ENCODE peak calls at places on chromosome X, in four cellular contexts. One of them, this sample, is unnamed. For H3K4me1, the result is how much of the 10 kb centered on the place peaks cover.

GRCh38 chrX:5236096-5236495 is 992.6 kb downstream of the NLGN4X start:
- DNase-seq in SK-N-SH: peak
- DNase-seq in neuronal stem cell: no peak
- DNase-seq in transverse colon: no peak
- DNase-seq in this sample: no peak

GRCh38 chrX:121165930-121166359 is 118.5 kb downstream of the GLUD2 start:
- DNase-seq in SK-N-SH: no peak
- DNase-seq in neuronal stem cell: no peak
- DNase-seq in transverse colon: no peak
- DNase-seq in this sample: no peak

GRCh38 chrX:107493141-107493540 is 43.7 kb downstream of the FRMPD3 start:
- DNase-seq in SK-N-SH: no peak
- DNase-seq in neuronal stem cell: no peak
- DNase-seq in transverse colon: no peak
- DNase-seq in this sample: no peak

GRCh38 chrX:56572975-56573374 is 9.5 kb downstream of the UBQLN2 start:
- DNase-seq in SK-N-SH: no peak
- DNase-seq in neuronal stem cell: no peak
- DNase-seq in transverse colon: no peak
- DNase-seq in this sample: peak

GRCh38 chrX:72347366-72347765 is 41.7 kb upstream of the CITED1 start:
- DNase-seq in SK-N-SH: no peak
- DNase-seq in neuronal stem cell: no peak
- DNase-seq in transverse colon: no peak
- DNase-seq in this sample: no peak

GRCh38 chrX:53262918-53263394 is 18.4 kb downstream of the IQSEC2 start:
- DNase-seq in SK-N-SH: no peak
- DNase-seq in neuronal stem cell: no peak
- DNase-seq in transverse colon: no peak
- DNase-seq in this sample: no peak

GRCh38 chrX:152937236-152937635 is 39.4 kb downstream of the ZNF185 start:
- DNase-seq in SK-N-SH: no peak
- DNase-seq in neuronal stem cell: no peak
- DNase-seq in transverse colon: no peak
- DNase-seq in this sample: no peak

GRCh38 chrX:65534450-65535292 is at the start of gene LAS1L:
- DNase-seq in SK-N-SH: peak
- DNase-seq in neuronal stem cell: peak
- DNase-seq in transverse colon: peak
- DNase-seq in this sample: peak

GRCh38 chrX:10163031-10163430 is 6.3 kb downstream of the CLCN4 start:
- DNase-seq in SK-N-SH: no peak
- DNase-seq in neuronal stem cell: no peak
- DNase-seq in transverse colon: no peak
- DNase-seq in this sample: no peak

GRCh38 chrX:123087326-123087725 is 96.8 kb upstream of the GRIA3 start:
- DNase-seq in SK-N-SH: no peak
- DNase-seq in neuronal stem cell: no peak
- DNase-seq in transverse colon: no peak
- DNase-seq in this sample: no peak

GRCh38 chrX:7116081-7116480 is 31.4 kb upstream of the STS start:
- DNase-seq in SK-N-SH: no peak
- DNase-seq in neuronal stem cell: no peak
- DNase-seq in transverse colon: no peak
- DNase-seq in this sample: no peak

GRCh38 chrX:7117587-7117986 is 29.9 kb upstream of the STS start:
- DNase-seq in SK-N-SH: no peak
- DNase-seq in neuronal stem cell: no peak
- DNase-seq in transverse colon: no peak
- DNase-seq in this sample: no peak

GRCh38 chrX:7120578-7121219 is 26.8 kb upstream of the STS start:
- DNase-seq in SK-N-SH: no peak
- DNase-seq in neuronal stem cell: no peak
- DNase-seq in transverse colon: peak
- DNase-seq in this sample: no peak

GRCh38 chrX:7115557-7115956 is 32.0 kb upstream of the STS start:
- DNase-seq in SK-N-SH: no peak
- DNase-seq in neuronal stem cell: no peak
- DNase-seq in transverse colon: no peak
- DNase-seq in this sample: no peak

DNA sequence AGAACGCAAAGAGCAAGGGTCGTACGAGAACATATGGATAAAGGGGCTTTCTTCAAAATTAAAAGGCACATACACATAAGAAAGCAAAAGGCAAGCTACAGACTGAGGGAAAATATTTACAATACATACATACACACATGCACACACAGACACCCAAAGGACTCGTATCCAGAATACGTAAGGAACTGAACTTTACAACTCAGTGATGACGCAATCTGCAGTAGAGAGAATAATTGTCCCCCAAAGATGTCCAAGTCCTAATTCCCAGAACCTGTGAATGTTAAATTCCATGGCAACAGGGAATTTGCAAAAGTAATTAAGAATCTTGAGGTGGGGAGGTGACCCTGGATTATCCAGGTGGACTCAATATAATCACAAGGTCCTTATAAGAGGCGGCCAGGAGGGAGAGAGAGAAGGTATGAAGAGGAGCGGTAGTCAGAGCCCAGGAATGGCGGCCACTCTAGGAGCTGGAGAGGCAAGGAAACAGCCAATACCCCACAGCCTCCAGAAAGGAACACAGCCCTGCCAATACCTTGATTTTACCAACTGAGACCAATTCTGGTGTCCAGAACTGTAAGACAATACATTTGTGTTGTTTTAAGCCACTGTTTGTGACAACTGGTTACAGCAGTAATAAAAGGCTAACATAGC is 27.5 kb upstream of the STS start:
- DNase-seq in SK-N-SH: no peak
- DNase-seq in neuronal stem cell: no peak
- DNase-seq in transverse colon: no peak
- DNase-seq in this sample: no peak
- H3K4me3 ChIP-seq in SK-N-SH: no peak
- H3K4me3 ChIP-seq in neuronal stem cell: no peak
- H3K4me3 ChIP-seq in transverse colon: no peak
- H3K4me3 ChIP-seq in this sample: no peak

DNA sequence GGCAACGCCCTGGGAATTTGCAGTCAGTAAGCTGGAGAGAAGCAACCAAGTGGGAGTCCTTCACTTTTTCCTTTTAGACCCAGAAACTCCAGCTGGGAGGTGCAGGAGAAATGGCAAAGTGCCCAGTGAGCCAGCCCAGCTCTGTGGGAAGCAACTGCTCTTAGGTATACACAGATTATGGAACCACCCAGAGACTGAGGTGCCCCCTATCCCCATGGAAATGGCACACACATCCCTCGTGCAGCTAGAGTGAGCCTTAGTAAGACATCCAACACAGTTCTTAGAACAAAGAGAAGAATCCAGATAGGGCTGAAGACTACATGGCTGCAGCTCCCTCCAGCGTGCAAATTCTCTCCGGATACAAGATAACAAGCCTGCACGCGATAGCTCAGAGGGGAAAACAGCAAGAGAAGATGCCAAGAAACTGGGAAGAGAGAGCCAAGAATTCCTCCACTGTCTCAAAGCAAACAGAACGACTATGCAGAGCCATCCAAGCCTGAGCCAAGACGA is 26.6 kb upstream of the IRAK1 start:
- DNase-seq in SK-N-SH: no peak
- DNase-seq in neuronal stem cell: no peak
- DNase-seq in transverse colon: no peak
- DNase-seq in this sample: no peak
- H3K4me1 ChIP-seq in SK-N-SH: under half
- H3K4me1 ChIP-seq in neuronal stem cell: under half
- H3K4me1 ChIP-seq in transverse colon: under half
- H3K4me1 ChIP-seq in this sample: under half

GRCh38 chrX:114905251-114905650 is 112.2 kb downstream of the IL13RA2 start:
- DNase-seq in SK-N-SH: no peak
- DNase-seq in neuronal stem cell: no peak
- DNase-seq in transverse colon: no peak
- DNase-seq in this sample: no peak
- H3K27ac ChIP-seq in SK-N-SH: no peak
- H3K27ac ChIP-seq in neuronal stem cell: no peak
- H3K27ac ChIP-seq in transverse colon: no peak
- H3K27ac ChIP-seq in this sample: no peak

DNA sequence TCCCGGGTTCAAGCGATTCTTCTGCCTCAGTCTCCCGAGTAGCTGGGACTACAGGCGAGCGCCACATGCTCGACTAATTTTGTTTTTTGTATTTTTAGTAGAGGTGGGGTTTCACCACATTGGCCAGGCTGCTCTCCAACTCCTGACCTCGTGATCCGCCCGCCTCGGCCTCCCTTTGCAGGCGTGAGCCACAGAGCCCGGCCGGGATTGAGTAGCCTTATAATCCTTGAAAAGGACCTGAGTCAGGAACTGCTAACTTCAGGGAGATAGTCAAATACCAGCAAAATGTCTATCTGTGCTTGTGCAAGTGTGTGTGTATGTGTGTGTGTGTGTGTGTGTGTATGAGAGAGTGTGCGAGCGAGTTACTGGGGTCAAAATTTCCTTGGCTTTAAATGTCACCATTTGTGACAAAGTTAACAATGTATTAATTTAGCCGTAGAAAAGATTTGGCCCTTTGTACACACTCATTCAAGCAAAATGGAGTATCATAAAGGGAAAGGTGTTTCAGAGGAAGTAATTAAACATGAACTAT is 1.8 kb upstream of the KDM6A start:
- DNase-seq in SK-N-SH: no peak
- DNase-seq in neuronal stem cell: no peak
- DNase-seq in transverse colon: peak
- DNase-seq in this sample: no peak
- H3K4me3 ChIP-seq in SK-N-SH: peak
- H3K4me3 ChIP-seq in neuronal stem cell: peak
- H3K4me3 ChIP-seq in transverse colon: no peak
- H3K4me3 ChIP-seq in this sample: peak

GRCh38 chrX:12799118-12799517 is 7.9 kb downstream of the PRPS2 start:
- DNase-seq in SK-N-SH: no peak
- DNase-seq in neuronal stem cell: no peak
- DNase-seq in transverse colon: no peak
- DNase-seq in this sample: no peak

GRCh38 chrX:12805333-12805732 is 14.1 kb downstream of the PRPS2 start:
- DNase-seq in SK-N-SH: no peak
- DNase-seq in neuronal stem cell: no peak
- DNase-seq in transverse colon: peak
- DNase-seq in this sample: no peak

GRCh38 chrX:12802741-12803140 is 11.5 kb downstream of the PRPS2 start:
- DNase-seq in SK-N-SH: no peak
- DNase-seq in neuronal stem cell: no peak
- DNase-seq in transverse colon: no peak
- DNase-seq in this sample: no peak

DNA sequence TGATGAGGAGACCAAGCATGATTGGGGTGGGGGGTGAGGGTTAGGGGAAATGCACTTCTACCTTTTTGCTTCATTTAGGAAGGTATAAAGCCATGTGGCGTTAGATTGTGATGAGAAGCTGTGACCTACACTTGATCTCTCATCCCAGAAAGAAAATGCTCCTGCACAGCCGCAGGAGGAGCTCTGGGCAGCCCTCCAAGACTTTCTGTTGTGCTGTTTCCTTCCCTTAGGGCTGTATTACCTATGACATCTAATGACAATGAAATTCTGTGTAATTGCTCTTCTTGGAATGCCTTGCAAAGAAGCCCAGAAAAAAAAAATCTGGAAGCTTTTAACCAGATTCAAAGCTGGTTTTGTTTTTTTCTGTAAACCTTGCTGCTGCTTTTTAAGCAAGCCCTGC is 13.4 kb downstream of the PRPS2 start:
- DNase-seq in SK-N-SH: no peak
- DNase-seq in neuronal stem cell: no peak
- DNase-seq in transverse colon: peak
- DNase-seq in this sample: no peak
- H3K4me1 ChIP-seq in SK-N-SH: under half
- H3K4me1 ChIP-seq in neuronal stem cell: under half
- H3K4me1 ChIP-seq in transverse colon: under half
- H3K4me1 ChIP-seq in this sample: under half

DNA sequence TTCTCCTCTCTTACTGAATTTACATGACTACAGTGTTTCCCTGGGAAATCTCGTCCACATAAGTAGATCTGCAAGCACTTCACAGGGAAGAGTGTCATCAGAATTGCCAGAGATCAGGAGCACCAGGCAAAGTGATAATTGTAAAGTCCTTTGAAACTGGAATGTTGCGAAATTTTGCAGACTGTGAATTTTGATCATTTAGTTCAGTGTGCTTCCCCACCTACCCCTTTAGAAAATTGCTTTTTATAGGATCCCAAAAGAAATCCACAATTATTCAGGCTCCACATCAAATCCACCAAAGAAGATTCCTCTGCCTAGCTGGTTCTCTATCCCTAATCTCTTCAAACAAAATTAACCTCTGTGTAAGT is 10.2 kb downstream of the PTCHD1 start:
- DNase-seq in SK-N-SH: no peak
- DNase-seq in neuronal stem cell: no peak
- DNase-seq in transverse colon: no peak
- DNase-seq in this sample: no peak
- H3K27ac ChIP-seq in SK-N-SH: no peak
- H3K27ac ChIP-seq in neuronal stem cell: no peak
- H3K27ac ChIP-seq in transverse colon: no peak
- H3K27ac ChIP-seq in this sample: no peak

GRCh38 chrX:22202251-22202650 is 70.5 kb upstream of the CBLL2 start:
- DNase-seq in SK-N-SH: no peak
- DNase-seq in neuronal stem cell: no peak
- DNase-seq in transverse colon: no peak
- DNase-seq in this sample: no peak
- H3K4me3 ChIP-seq in SK-N-SH: no peak
- H3K4me3 ChIP-seq in neuronal stem cell: no peak
- H3K4me3 ChIP-seq in transverse colon: no peak
- H3K4me3 ChIP-seq in this sample: no peak

GRCh38 chrX:150572206-150572605 is 3.8 kb downstream of the MTM1 start:
- DNase-seq in SK-N-SH: no peak
- DNase-seq in neuronal stem cell: no peak
- DNase-seq in transverse colon: no peak
- DNase-seq in this sample: no peak
- H3K4me1 ChIP-seq in SK-N-SH: under half
- H3K4me1 ChIP-seq in neuronal stem cell: under half
- H3K4me1 ChIP-seq in transverse colon: under half
- H3K4me1 ChIP-seq in this sample: half or more